ENCODE peak calls at places on chromosomes 5 and 9, in eight cellular contexts. One of them, this sample, is unnamed.

GRCh38 chr5:57717555-57717954 is 234.9 kb upstream of the ACTBL2 start:
- DNase-seq in activated effector memory CD4-positive, alpha-beta T cell treated with anti-CD3 and anti-CD28 coated beads, Interleukin-2, amount 50 U/mL, for 16 hours: no peak
- DNase-seq in astrocyte of the spinal cord: no peak
- DNase-seq in cardiac muscle cell: no peak
- DNase-seq in natural killer cell: no peak
- DNase-seq in activated T-cell treated with anti-CD3 and anti-CD28 coated beads for 48 hours: no peak
- DNase-seq in non-pigmented ciliary epithelial cell: no peak
- DNase-seq in GM23248: no peak
- DNase-seq in this sample: no peak

GRCh38 chr5:153752890-153753289 is 262.4 kb downstream of the GRIA1 start:
- DNase-seq in activated effector memory CD4-positive, alpha-beta T cell treated with anti-CD3 and anti-CD28 coated beads, Interleukin-2, amount 50 U/mL, for 16 hours: no peak
- DNase-seq in astrocyte of the spinal cord: no peak
- DNase-seq in cardiac muscle cell: no peak
- DNase-seq in natural killer cell: no peak
- DNase-seq in activated T-cell treated with anti-CD3 and anti-CD28 coated beads for 48 hours: no peak
- DNase-seq in non-pigmented ciliary epithelial cell: no peak
- DNase-seq in GM23248: peak
- DNase-seq in this sample: no peak

GRCh38 chr5:151581841-151582583 is 9.1 kb downstream of the FAT2 start:
- DNase-seq in activated effector memory CD4-positive, alpha-beta T cell treated with anti-CD3 and anti-CD28 coated beads, Interleukin-2, amount 50 U/mL, for 16 hours: no peak
- DNase-seq in astrocyte of the spinal cord: no peak
- DNase-seq in cardiac muscle cell: no peak
- DNase-seq in natural killer cell: no peak
- DNase-seq in activated T-cell treated with anti-CD3 and anti-CD28 coated beads for 48 hours: no peak
- DNase-seq in non-pigmented ciliary epithelial cell: no peak
- DNase-seq in GM23248: no peak
- DNase-seq in this sample: no peak

GRCh38 chr9:83971485-83971884 is 8.5 kb downstream of the HNRNPK start:
- DNase-seq in activated effector memory CD4-positive, alpha-beta T cell treated with anti-CD3 and anti-CD28 coated beads, Interleukin-2, amount 50 U/mL, for 16 hours: no peak
- DNase-seq in astrocyte of the spinal cord: no peak
- DNase-seq in cardiac muscle cell: no peak
- DNase-seq in natural killer cell: no peak
- DNase-seq in activated T-cell treated with anti-CD3 and anti-CD28 coated beads for 48 hours: no peak
- DNase-seq in non-pigmented ciliary epithelial cell: no peak
- DNase-seq in GM23248: no peak
- DNase-seq in this sample: no peak

GRCh38 chr9:81687521-81688261 is 1.7 kb downstream of the TLE1 start:
- DNase-seq in activated effector memory CD4-positive, alpha-beta T cell treated with anti-CD3 and anti-CD28 coated beads, Interleukin-2, amount 50 U/mL, for 16 hours: no peak
- DNase-seq in astrocyte of the spinal cord: peak
- DNase-seq in cardiac muscle cell: peak
- DNase-seq in natural killer cell: peak
- DNase-seq in activated T-cell treated with anti-CD3 and anti-CD28 coated beads for 48 hours: peak
- DNase-seq in non-pigmented ciliary epithelial cell: no peak
- DNase-seq in GM23248: peak
- DNase-seq in this sample: peak

GRCh38 chr5:141846031-141846430 is 32.2 kb downstream of the PCDH1 start:
- DNase-seq in activated effector memory CD4-positive, alpha-beta T cell treated with anti-CD3 and anti-CD28 coated beads, Interleukin-2, amount 50 U/mL, for 16 hours: no peak
- DNase-seq in astrocyte of the spinal cord: peak
- DNase-seq in cardiac muscle cell: peak
- DNase-seq in natural killer cell: no peak
- DNase-seq in activated T-cell treated with anti-CD3 and anti-CD28 coated beads for 48 hours: no peak
- DNase-seq in non-pigmented ciliary epithelial cell: no peak
- DNase-seq in GM23248: peak
- DNase-seq in this sample: no peak

GRCh38 chr9:37730256-37730655 is 23.3 kb upstream of the TRMT10B start:
- DNase-seq in activated effector memory CD4-positive, alpha-beta T cell treated with anti-CD3 and anti-CD28 coated beads, Interleukin-2, amount 50 U/mL, for 16 hours: no peak
- DNase-seq in astrocyte of the spinal cord: no peak
- DNase-seq in cardiac muscle cell: no peak
- DNase-seq in natural killer cell: no peak
- DNase-seq in activated T-cell treated with anti-CD3 and anti-CD28 coated beads for 48 hours: no peak
- DNase-seq in non-pigmented ciliary epithelial cell: peak
- DNase-seq in GM23248: peak
- DNase-seq in this sample: no peak

GRCh38 chr5:7927466-7928375 is 58.8 kb downstream of the MTRR start:
- DNase-seq in activated effector memory CD4-positive, alpha-beta T cell treated with anti-CD3 and anti-CD28 coated beads, Interleukin-2, amount 50 U/mL, for 16 hours: peak
- DNase-seq in astrocyte of the spinal cord: peak
- DNase-seq in cardiac muscle cell: peak
- DNase-seq in natural killer cell: no peak
- DNase-seq in activated T-cell treated with anti-CD3 and anti-CD28 coated beads for 48 hours: peak
- DNase-seq in non-pigmented ciliary epithelial cell: peak
- DNase-seq in GM23248: peak
- DNase-seq in this sample: peak

GRCh38 chr5:178163772-178164735 is 10.4 kb upstream of the NHP2 start:
- DNase-seq in activated effector memory CD4-positive, alpha-beta T cell treated with anti-CD3 and anti-CD28 coated beads, Interleukin-2, amount 50 U/mL, for 16 hours: peak
- DNase-seq in astrocyte of the spinal cord: peak
- DNase-seq in cardiac muscle cell: peak
- DNase-seq in natural killer cell: peak
- DNase-seq in activated T-cell treated with anti-CD3 and anti-CD28 coated beads for 48 hours: peak
- DNase-seq in non-pigmented ciliary epithelial cell: no peak
- DNase-seq in GM23248: peak
- DNase-seq in this sample: peak

GRCh38 chr5:60161340-60161934 is 267.9 kb upstream of the PDE4D start:
- DNase-seq in activated effector memory CD4-positive, alpha-beta T cell treated with anti-CD3 and anti-CD28 coated beads, Interleukin-2, amount 50 U/mL, for 16 hours: no peak
- DNase-seq in astrocyte of the spinal cord: peak
- DNase-seq in cardiac muscle cell: peak
- DNase-seq in natural killer cell: no peak
- DNase-seq in activated T-cell treated with anti-CD3 and anti-CD28 coated beads for 48 hours: no peak
- DNase-seq in non-pigmented ciliary epithelial cell: no peak
- DNase-seq in GM23248: peak
- DNase-seq in this sample: peak

GRCh38 chr5:138702166-138702826 is 50.9 kb upstream of the CTNNA1 start:
- DNase-seq in activated effector memory CD4-positive, alpha-beta T cell treated with anti-CD3 and anti-CD28 coated beads, Interleukin-2, amount 50 U/mL, for 16 hours: no peak
- DNase-seq in astrocyte of the spinal cord: no peak
- DNase-seq in cardiac muscle cell: no peak
- DNase-seq in natural killer cell: no peak
- DNase-seq in activated T-cell treated with anti-CD3 and anti-CD28 coated beads for 48 hours: no peak
- DNase-seq in non-pigmented ciliary epithelial cell: no peak
- DNase-seq in GM23248: no peak
- DNase-seq in this sample: no peak

GRCh38 chr9:7325980-7326379 is 473.6 kb downstream of the DMAC1 start:
- DNase-seq in activated effector memory CD4-positive, alpha-beta T cell treated with anti-CD3 and anti-CD28 coated beads, Interleukin-2, amount 50 U/mL, for 16 hours: no peak
- DNase-seq in astrocyte of the spinal cord: no peak
- DNase-seq in cardiac muscle cell: no peak
- DNase-seq in natural killer cell: no peak
- DNase-seq in activated T-cell treated with anti-CD3 and anti-CD28 coated beads for 48 hours: no peak
- DNase-seq in non-pigmented ciliary epithelial cell: no peak
- DNase-seq in GM23248: no peak
- DNase-seq in this sample: no peak

GRCh38 chr9:32572900-32573523 is at the start of gene NDUFB6:
- DNase-seq in activated effector memory CD4-positive, alpha-beta T cell treated with anti-CD3 and anti-CD28 coated beads, Interleukin-2, amount 50 U/mL, for 16 hours: peak
- DNase-seq in astrocyte of the spinal cord: peak
- DNase-seq in cardiac muscle cell: peak
- DNase-seq in natural killer cell: peak
- DNase-seq in activated T-cell treated with anti-CD3 and anti-CD28 coated beads for 48 hours: peak
- DNase-seq in non-pigmented ciliary epithelial cell: peak
- DNase-seq in GM23248: peak
- DNase-seq in this sample: peak

GRCh38 chr5:133506165-133506564 is 106.2 kb downstream of the FSTL4 start:
- DNase-seq in activated effector memory CD4-positive, alpha-beta T cell treated with anti-CD3 and anti-CD28 coated beads, Interleukin-2, amount 50 U/mL, for 16 hours: no peak
- DNase-seq in astrocyte of the spinal cord: no peak
- DNase-seq in cardiac muscle cell: no peak
- DNase-seq in natural killer cell: no peak
- DNase-seq in activated T-cell treated with anti-CD3 and anti-CD28 coated beads for 48 hours: no peak
- DNase-seq in non-pigmented ciliary epithelial cell: no peak
- DNase-seq in GM23248: no peak
- DNase-seq in this sample: no peak

GRCh38 chr5:68232272-68232671 is 16.7 kb downstream of the PIK3R1 start:
- DNase-seq in activated effector memory CD4-positive, alpha-beta T cell treated with anti-CD3 and anti-CD28 coated beads, Interleukin-2, amount 50 U/mL, for 16 hours: no peak
- DNase-seq in astrocyte of the spinal cord: no peak
- DNase-seq in cardiac muscle cell: peak
- DNase-seq in natural killer cell: no peak
- DNase-seq in activated T-cell treated with anti-CD3 and anti-CD28 coated beads for 48 hours: no peak
- DNase-seq in non-pigmented ciliary epithelial cell: no peak
- DNase-seq in GM23248: no peak
- DNase-seq in this sample: no peak

GRCh38 chr9:90659626-90660364 is 17.2 kb upstream of the DIRAS2 start:
- DNase-seq in activated effector memory CD4-positive, alpha-beta T cell treated with anti-CD3 and anti-CD28 coated beads, Interleukin-2, amount 50 U/mL, for 16 hours: no peak
- DNase-seq in astrocyte of the spinal cord: peak
- DNase-seq in cardiac muscle cell: no peak
- DNase-seq in natural killer cell: no peak
- DNase-seq in activated T-cell treated with anti-CD3 and anti-CD28 coated beads for 48 hours: no peak
- DNase-seq in non-pigmented ciliary epithelial cell: peak
- DNase-seq in GM23248: peak
- DNase-seq in this sample: no peak

GRCh38 chr9:135000647-135001245 is 83.0 kb upstream of the FCN1 start:
- DNase-seq in activated effector memory CD4-positive, alpha-beta T cell treated with anti-CD3 and anti-CD28 coated beads, Interleukin-2, amount 50 U/mL, for 16 hours: no peak
- DNase-seq in astrocyte of the spinal cord: peak
- DNase-seq in cardiac muscle cell: no peak
- DNase-seq in natural killer cell: no peak
- DNase-seq in activated T-cell treated with anti-CD3 and anti-CD28 coated beads for 48 hours: no peak
- DNase-seq in non-pigmented ciliary epithelial cell: no peak
- DNase-seq in GM23248: no peak
- DNase-seq in this sample: no peak

GRCh38 chr9:98523231-98523901 is 185.4 kb downstream of the GABBR2 start:
- DNase-seq in activated effector memory CD4-positive, alpha-beta T cell treated with anti-CD3 and anti-CD28 coated beads, Interleukin-2, amount 50 U/mL, for 16 hours: no peak
- DNase-seq in astrocyte of the spinal cord: peak
- DNase-seq in cardiac muscle cell: peak
- DNase-seq in natural killer cell: no peak
- DNase-seq in activated T-cell treated with anti-CD3 and anti-CD28 coated beads for 48 hours: no peak
- DNase-seq in non-pigmented ciliary epithelial cell: peak
- DNase-seq in GM23248: peak
- DNase-seq in this sample: no peak

GRCh38 chr5:4879075-4879474 is 261.1 kb upstream of the ADAMTS16 start:
- DNase-seq in activated effector memory CD4-positive, alpha-beta T cell treated with anti-CD3 and anti-CD28 coated beads, Interleukin-2, amount 50 U/mL, for 16 hours: no peak
- DNase-seq in astrocyte of the spinal cord: no peak
- DNase-seq in cardiac muscle cell: no peak
- DNase-seq in natural killer cell: no peak
- DNase-seq in activated T-cell treated with anti-CD3 and anti-CD28 coated beads for 48 hours: no peak
- DNase-seq in non-pigmented ciliary epithelial cell: no peak
- DNase-seq in GM23248: no peak
- DNase-seq in this sample: no peak

GRCh38 chr9:36625006-36625600 is 52.4 kb downstream of the MELK start:
- DNase-seq in activated effector memory CD4-positive, alpha-beta T cell treated with anti-CD3 and anti-CD28 coated beads, Interleukin-2, amount 50 U/mL, for 16 hours: no peak
- DNase-seq in astrocyte of the spinal cord: peak
- DNase-seq in cardiac muscle cell: no peak
- DNase-seq in natural killer cell: no peak
- DNase-seq in activated T-cell treated with anti-CD3 and anti-CD28 coated beads for 48 hours: no peak
- DNase-seq in non-pigmented ciliary epithelial cell: peak
- DNase-seq in GM23248: peak
- DNase-seq in this sample: no peak

GRCh38 chr9:105329729-105330082 is 85.3 kb downstream of the SLC44A1 start:
- DNase-seq in activated effector memory CD4-positive, alpha-beta T cell treated with anti-CD3 and anti-CD28 coated beads, Interleukin-2, amount 50 U/mL, for 16 hours: no peak
- DNase-seq in astrocyte of the spinal cord: no peak
- DNase-seq in cardiac muscle cell: no peak
- DNase-seq in natural killer cell: no peak
- DNase-seq in activated T-cell treated with anti-CD3 and anti-CD28 coated beads for 48 hours: no peak
- DNase-seq in non-pigmented ciliary epithelial cell: no peak
- DNase-seq in GM23248: peak
- DNase-seq in this sample: no peak

GRCh38 chr5:55176176-55176818 is 3.3 kb upstream of the CDC20B start:
- DNase-seq in activated effector memory CD4-positive, alpha-beta T cell treated with anti-CD3 and anti-CD28 coated beads, Interleukin-2, amount 50 U/mL, for 16 hours: peak
- DNase-seq in astrocyte of the spinal cord: no peak
- DNase-seq in cardiac muscle cell: peak
- DNase-seq in natural killer cell: peak
- DNase-seq in activated T-cell treated with anti-CD3 and anti-CD28 coated beads for 48 hours: peak
- DNase-seq in non-pigmented ciliary epithelial cell: no peak
- DNase-seq in GM23248: peak
- DNase-seq in this sample: no peak

GRCh38 chr5:45288746-45289145 is 407.4 kb downstream of the HCN1 start:
- DNase-seq in activated effector memory CD4-positive, alpha-beta T cell treated with anti-CD3 and anti-CD28 coated beads, Interleukin-2, amount 50 U/mL, for 16 hours: no peak
- DNase-seq in astrocyte of the spinal cord: no peak
- DNase-seq in cardiac muscle cell: no peak
- DNase-seq in natural killer cell: no peak
- DNase-seq in activated T-cell treated with anti-CD3 and anti-CD28 coated beads for 48 hours: no peak
- DNase-seq in non-pigmented ciliary epithelial cell: no peak
- DNase-seq in GM23248: no peak
- DNase-seq in this sample: no peak

GRCh38 chr5:160640417-160640816 is 211.6 kb downstream of the ATP10B start:
- DNase-seq in activated effector memory CD4-positive, alpha-beta T cell treated with anti-CD3 and anti-CD28 coated beads, Interleukin-2, amount 50 U/mL, for 16 hours: no peak
- DNase-seq in astrocyte of the spinal cord: no peak
- DNase-seq in cardiac muscle cell: no peak
- DNase-seq in natural killer cell: no peak
- DNase-seq in activated T-cell treated with anti-CD3 and anti-CD28 coated beads for 48 hours: no peak
- DNase-seq in non-pigmented ciliary epithelial cell: no peak
- DNase-seq in GM23248: no peak
- DNase-seq in this sample: no peak

GRCh38 chr9:87497604-87498045 is at the start of gene DAPK1:
- DNase-seq in activated effector memory CD4-positive, alpha-beta T cell treated with anti-CD3 and anti-CD28 coated beads, Interleukin-2, amount 50 U/mL, for 16 hours: no peak
- DNase-seq in astrocyte of the spinal cord: peak
- DNase-seq in cardiac muscle cell: peak
- DNase-seq in natural killer cell: no peak
- DNase-seq in activated T-cell treated with anti-CD3 and anti-CD28 coated beads for 48 hours: peak
- DNase-seq in non-pigmented ciliary epithelial cell: no peak
- DNase-seq in GM23248: peak
- DNase-seq in this sample: peak

GRCh38 chr9:113644321-113644720 is 180.8 kb downstream of the RGS3 start:
- DNase-seq in activated effector memory CD4-positive, alpha-beta T cell treated with anti-CD3 and anti-CD28 coated beads, Interleukin-2, amount 50 U/mL, for 16 hours: no peak
- DNase-seq in astrocyte of the spinal cord: no peak
- DNase-seq in cardiac muscle cell: no peak
- DNase-seq in natural killer cell: no peak
- DNase-seq in activated T-cell treated with anti-CD3 and anti-CD28 coated beads for 48 hours: no peak
- DNase-seq in non-pigmented ciliary epithelial cell: no peak
- DNase-seq in GM23248: no peak
- DNase-seq in this sample: no peak

GRCh38 chr9:127162567-127163365 is 40.3 kb upstream of the ANGPTL2 start:
- DNase-seq in activated effector memory CD4-positive, alpha-beta T cell treated with anti-CD3 and anti-CD28 coated beads, Interleukin-2, amount 50 U/mL, for 16 hours: no peak
- DNase-seq in astrocyte of the spinal cord: no peak
- DNase-seq in cardiac muscle cell: no peak
- DNase-seq in natural killer cell: no peak
- DNase-seq in activated T-cell treated with anti-CD3 and anti-CD28 coated beads for 48 hours: no peak
- DNase-seq in non-pigmented ciliary epithelial cell: no peak
- DNase-seq in GM23248: no peak
- DNase-seq in this sample: no peak

GRCh38 chr5:140337880-140338279 is 8.5 kb downstream of the HBEGF start:
- DNase-seq in activated effector memory CD4-positive, alpha-beta T cell treated with anti-CD3 and anti-CD28 coated beads, Interleukin-2, amount 50 U/mL, for 16 hours: no peak
- DNase-seq in astrocyte of the spinal cord: no peak
- DNase-seq in cardiac muscle cell: no peak
- DNase-seq in natural killer cell: no peak
- DNase-seq in activated T-cell treated with anti-CD3 and anti-CD28 coated beads for 48 hours: no peak
- DNase-seq in non-pigmented ciliary epithelial cell: no peak
- DNase-seq in GM23248: no peak
- DNase-seq in this sample: no peak

GRCh38 chr9:127586537-127586936 is 25.5 kb upstream of the STXBP1 start:
- DNase-seq in activated effector memory CD4-positive, alpha-beta T cell treated with anti-CD3 and anti-CD28 coated beads, Interleukin-2, amount 50 U/mL, for 16 hours: peak
- DNase-seq in astrocyte of the spinal cord: peak
- DNase-seq in cardiac muscle cell: peak
- DNase-seq in natural killer cell: peak
- DNase-seq in activated T-cell treated with anti-CD3 and anti-CD28 coated beads for 48 hours: no peak
- DNase-seq in non-pigmented ciliary epithelial cell: no peak
- DNase-seq in GM23248: peak
- DNase-seq in this sample: peak

GRCh38 chr5:60487885-60488425 is 212.0 kb downstream of the DEPDC1B start:
- DNase-seq in activated effector memory CD4-positive, alpha-beta T cell treated with anti-CD3 and anti-CD28 coated beads, Interleukin-2, amount 50 U/mL, for 16 hours: no peak
- DNase-seq in astrocyte of the spinal cord: no peak
- DNase-seq in cardiac muscle cell: no peak
- DNase-seq in natural killer cell: no peak
- DNase-seq in activated T-cell treated with anti-CD3 and anti-CD28 coated beads for 48 hours: no peak
- DNase-seq in non-pigmented ciliary epithelial cell: no peak
- DNase-seq in GM23248: peak
- DNase-seq in this sample: no peak

GRCh38 chr5:135039526-135040296 is 5.7 kb upstream of the PITX1 start:
- DNase-seq in activated effector memory CD4-positive, alpha-beta T cell treated with anti-CD3 and anti-CD28 coated beads, Interleukin-2, amount 50 U/mL, for 16 hours: no peak
- DNase-seq in astrocyte of the spinal cord: no peak
- DNase-seq in cardiac muscle cell: peak
- DNase-seq in natural killer cell: no peak
- DNase-seq in activated T-cell treated with anti-CD3 and anti-CD28 coated beads for 48 hours: no peak
- DNase-seq in non-pigmented ciliary epithelial cell: no peak
- DNase-seq in GM23248: no peak
- DNase-seq in this sample: no peak

GRCh38 chr9:37026085-37026935 is 7.8 kb downstream of the PAX5 start:
- DNase-seq in activated effector memory CD4-positive, alpha-beta T cell treated with anti-CD3 and anti-CD28 coated beads, Interleukin-2, amount 50 U/mL, for 16 hours: no peak
- DNase-seq in astrocyte of the spinal cord: no peak
- DNase-seq in cardiac muscle cell: no peak
- DNase-seq in natural killer cell: no peak
- DNase-seq in activated T-cell treated with anti-CD3 and anti-CD28 coated beads for 48 hours: no peak
- DNase-seq in non-pigmented ciliary epithelial cell: no peak
- DNase-seq in GM23248: peak
- DNase-seq in this sample: no peak

GRCh38 chr9:94801242-94801641 is 74.7 kb downstream of the AOPEP start:
- DNase-seq in activated effector memory CD4-positive, alpha-beta T cell treated with anti-CD3 and anti-CD28 coated beads, Interleukin-2, amount 50 U/mL, for 16 hours: no peak
- DNase-seq in astrocyte of the spinal cord: no peak
- DNase-seq in cardiac muscle cell: no peak
- DNase-seq in natural killer cell: no peak
- DNase-seq in activated T-cell treated with anti-CD3 and anti-CD28 coated beads for 48 hours: no peak
- DNase-seq in non-pigmented ciliary epithelial cell: no peak
- DNase-seq in GM23248: peak
- DNase-seq in this sample: no peak

GRCh38 chr5:151014680-151015343 is 5.6 kb upstream of the GPX3 start:
- DNase-seq in activated effector memory CD4-positive, alpha-beta T cell treated with anti-CD3 and anti-CD28 coated beads, Interleukin-2, amount 50 U/mL, for 16 hours: no peak
- DNase-seq in astrocyte of the spinal cord: no peak
- DNase-seq in cardiac muscle cell: no peak
- DNase-seq in natural killer cell: no peak
- DNase-seq in activated T-cell treated with anti-CD3 and anti-CD28 coated beads for 48 hours: no peak
- DNase-seq in non-pigmented ciliary epithelial cell: no peak
- DNase-seq in GM23248: no peak
- DNase-seq in this sample: no peak